ENCODE peak calls at places on chromosomes 13 and 19, in four cellular contexts. One of them, this sample, is unnamed.

GRCh38 chr19:1427221-1427620 is 11.0 kb upstream of the RPS15 start:
- DNase-seq in NT2/D1: no peak
- DNase-seq in activated naive CD4-positive, alpha-beta T cell treated with Interleukin-2 at 50 U/mL for 16 hours: no peak
- DNase-seq in NCI-H1092: no peak
- DNase-seq in this sample: no peak

GRCh38 chr19:35266904-35267817 is 1.6 kb upstream of the USF2 start:
- DNase-seq in NT2/D1: no peak
- DNase-seq in activated naive CD4-positive, alpha-beta T cell treated with Interleukin-2 at 50 U/mL for 16 hours: peak; percentile 51
- DNase-seq in NCI-H1092: peak; percentile 11
- DNase-seq in this sample: peak; percentile 31

GRCh38 chr19:489418-490196 is 6.7 kb upstream of the MADCAM1 start:
- DNase-seq in NT2/D1: no peak
- DNase-seq in activated naive CD4-positive, alpha-beta T cell treated with Interleukin-2 at 50 U/mL for 16 hours: no peak
- DNase-seq in NCI-H1092: no peak
- DNase-seq in this sample: peak; percentile 57

GRCh38 chr19:47663435-47663910 is 49.7 kb upstream of the EHD2 start:
- DNase-seq in NT2/D1: no peak
- DNase-seq in activated naive CD4-positive, alpha-beta T cell treated with Interleukin-2 at 50 U/mL for 16 hours: no peak
- DNase-seq in NCI-H1092: no peak
- DNase-seq in this sample: no peak

GRCh38 chr13:44578064-44578394 is 1.9 kb upstream of the TSC22D1 start:
- DNase-seq in NT2/D1: peak; percentile 25
- DNase-seq in activated naive CD4-positive, alpha-beta T cell treated with Interleukin-2 at 50 U/mL for 16 hours: no peak
- DNase-seq in NCI-H1092: peak; percentile 60
- DNase-seq in this sample: no peak

GRCh38 chr19:4870025-4870700 is 2.7 kb upstream of the PLIN3 start:
- DNase-seq in NT2/D1: peak; percentile 74
- DNase-seq in activated naive CD4-positive, alpha-beta T cell treated with Interleukin-2 at 50 U/mL for 16 hours: peak; percentile 13
- DNase-seq in NCI-H1092: no peak
- DNase-seq in this sample: no peak

GRCh38 chr19:29798783-29799182 is 13.0 kb upstream of the CCNE1 start:
- DNase-seq in NT2/D1: no peak
- DNase-seq in activated naive CD4-positive, alpha-beta T cell treated with Interleukin-2 at 50 U/mL for 16 hours: no peak
- DNase-seq in NCI-H1092: no peak
- DNase-seq in this sample: no peak

GRCh38 chr13:95480131-95480545 is 72.4 kb upstream of the CLDN10 start:
- DNase-seq in NT2/D1: no peak
- DNase-seq in activated naive CD4-positive, alpha-beta T cell treated with Interleukin-2 at 50 U/mL for 16 hours: peak; percentile 13
- DNase-seq in NCI-H1092: no peak
- DNase-seq in this sample: no peak

GRCh38 chr19:45450042-45450380 is 17.8 kb upstream of the FOSB start:
- DNase-seq in NT2/D1: no peak
- DNase-seq in activated naive CD4-positive, alpha-beta T cell treated with Interleukin-2 at 50 U/mL for 16 hours: no peak
- DNase-seq in NCI-H1092: no peak
- DNase-seq in this sample: no peak

GRCh38 chr19:45253396-45254027 is 2.4 kb downstream of the MARK4 start:
- DNase-seq in NT2/D1: no peak
- DNase-seq in activated naive CD4-positive, alpha-beta T cell treated with Interleukin-2 at 50 U/mL for 16 hours: peak; percentile 28
- DNase-seq in NCI-H1092: no peak
- DNase-seq in this sample: no peak

GRCh38 chr13:106155411-106155810 is 380.1 kb downstream of the EFNB2 start:
- DNase-seq in NT2/D1: no peak
- DNase-seq in activated naive CD4-positive, alpha-beta T cell treated with Interleukin-2 at 50 U/mL for 16 hours: no peak
- DNase-seq in NCI-H1092: no peak
- DNase-seq in this sample: no peak

GRCh38 chr13:32988588-32989256 is 27.5 kb upstream of the KL start:
- DNase-seq in NT2/D1: no peak
- DNase-seq in activated naive CD4-positive, alpha-beta T cell treated with Interleukin-2 at 50 U/mL for 16 hours: no peak
- DNase-seq in NCI-H1092: no peak
- DNase-seq in this sample: no peak

GRCh38 chr13:85631801-85632200 is 167.4 kb downstream of the SLITRK6 start:
- DNase-seq in NT2/D1: no peak
- DNase-seq in activated naive CD4-positive, alpha-beta T cell treated with Interleukin-2 at 50 U/mL for 16 hours: no peak
- DNase-seq in NCI-H1092: no peak
- DNase-seq in this sample: no peak

GRCh38 chr13:25310891-25311290 is 9.5 kb downstream of the NUP58 start:
- DNase-seq in NT2/D1: no peak
- DNase-seq in activated naive CD4-positive, alpha-beta T cell treated with Interleukin-2 at 50 U/mL for 16 hours: no peak
- DNase-seq in NCI-H1092: no peak
- DNase-seq in this sample: no peak

GRCh38 chr13:50788551-50788950 is 54.9 kb downstream of the DLEU7 start:
- DNase-seq in NT2/D1: no peak
- DNase-seq in activated naive CD4-positive, alpha-beta T cell treated with Interleukin-2 at 50 U/mL for 16 hours: no peak
- DNase-seq in NCI-H1092: no peak
- DNase-seq in this sample: no peak

GRCh38 chr13:28819748-28820098 is 416 bp upstream of the MTUS2 start:
- DNase-seq in NT2/D1: peak; percentile 51
- DNase-seq in activated naive CD4-positive, alpha-beta T cell treated with Interleukin-2 at 50 U/mL for 16 hours: peak; percentile 60
- DNase-seq in NCI-H1092: peak; percentile 9
- DNase-seq in this sample: peak; percentile 19

GRCh38 chr13:46637213-46637612 is 84.2 kb downstream of the LRCH1 start:
- DNase-seq in NT2/D1: no peak
- DNase-seq in activated naive CD4-positive, alpha-beta T cell treated with Interleukin-2 at 50 U/mL for 16 hours: no peak
- DNase-seq in NCI-H1092: no peak
- DNase-seq in this sample: no peak

GRCh38 chr19:14632286-14632685 is 42.4 kb downstream of the ADGRE3 start:
- DNase-seq in NT2/D1: peak; percentile 54
- DNase-seq in activated naive CD4-positive, alpha-beta T cell treated with Interleukin-2 at 50 U/mL for 16 hours: no peak
- DNase-seq in NCI-H1092: no peak
- DNase-seq in this sample: no peak

This sample was measured in occipital lobe.